ENCODE peak calls at places on chromosomes 16 and 17, in ten cellular contexts. One of them, this sample, is unnamed. For H3K4me1 and H3K36me3, the result is how much of the 10 kb centered on the place peaks cover.

GRCh38 chr17:41580244-41580575 is 6.5 kb downstream of the KRT14 start:
- DNase-seq in neural progenitor cell: no peak
- DNase-seq in mammary epithelial cell: no peak
- DNase-seq in SJCRH30: no peak
- DNase-seq in K562: no peak
- DNase-seq in body of pancreas: no peak
- DNase-seq in IMR-90: no peak
- DNase-seq in suprapubic skin: no peak
- DNase-seq in CD8-positive, alpha-beta T cell: no peak
- DNase-seq in H1: no peak
- DNase-seq in this sample: no peak

GRCh38 chr16:87812200-87812656 is 46.4 kb upstream of the KLHDC4 start:
- DNase-seq in mammary epithelial cell: no peak
- DNase-seq in K562: no peak
- DNase-seq in IMR-90: no peak
- DNase-seq in body of pancreas: peak
- DNase-seq in SJCRH30: no peak
- DNase-seq in CD8-positive, alpha-beta T cell: no peak
- DNase-seq in H1: no peak
- DNase-seq in suprapubic skin: no peak
- DNase-seq in neural progenitor cell: no peak
- DNase-seq in this sample: no peak

GRCh38 chr16:48526058-48526957 is 83.7 kb downstream of the N4BP1 start:
- DNase-seq in CD8-positive, alpha-beta T cell: no peak
- DNase-seq in body of pancreas: peak
- DNase-seq in mammary epithelial cell: peak
- DNase-seq in neural progenitor cell: peak
- DNase-seq in SJCRH30: no peak
- DNase-seq in K562: peak
- DNase-seq in IMR-90: no peak
- DNase-seq in suprapubic skin: peak
- DNase-seq in H1: no peak
- DNase-seq in this sample: no peak

GRCh38 chr17:385195-385835 is 32.7 kb upstream of the RPH3AL start:
- DNase-seq in body of pancreas: peak
- DNase-seq in mammary epithelial cell: peak
- DNase-seq in CD8-positive, alpha-beta T cell: no peak
- DNase-seq in suprapubic skin: peak
- DNase-seq in SJCRH30: peak
- DNase-seq in H1: peak
- DNase-seq in neural progenitor cell: peak
- DNase-seq in K562: no peak
- DNase-seq in IMR-90: no peak
- DNase-seq in this sample: peak

GRCh38 chr17:731943-732787 is at the start of gene TLCD3A:
- DNase-seq in neural progenitor cell: peak
- DNase-seq in K562: peak
- DNase-seq in IMR-90: peak
- DNase-seq in H1: peak
- DNase-seq in suprapubic skin: peak
- DNase-seq in mammary epithelial cell: peak
- DNase-seq in SJCRH30: peak
- DNase-seq in CD8-positive, alpha-beta T cell: peak
- DNase-seq in body of pancreas: peak
- DNase-seq in this sample: peak

GRCh38 chr17:48541574-48542113 is 3.3 kb downstream of the HOXB2 start:
- DNase-seq in SJCRH30: peak
- DNase-seq in body of pancreas: no peak
- DNase-seq in mammary epithelial cell: peak
- DNase-seq in IMR-90: peak
- DNase-seq in suprapubic skin: no peak
- DNase-seq in K562: peak
- DNase-seq in H1: peak
- DNase-seq in CD8-positive, alpha-beta T cell: peak
- DNase-seq in neural progenitor cell: peak
- DNase-seq in this sample: no peak

GRCh38 chr16:49855822-49856740 is at the start of gene ZNF423:
- DNase-seq in mammary epithelial cell: no peak
- DNase-seq in CD8-positive, alpha-beta T cell: no peak
- DNase-seq in IMR-90: no peak
- DNase-seq in SJCRH30: peak
- DNase-seq in K562: no peak
- DNase-seq in H1: no peak
- DNase-seq in suprapubic skin: no peak
- DNase-seq in body of pancreas: no peak
- DNase-seq in neural progenitor cell: peak
- DNase-seq in this sample: no peak

GRCh38 chr17:40480501-40481003 is 20.9 kb downstream of the TNS4 start:
- DNase-seq in K562: no peak
- DNase-seq in suprapubic skin: no peak
- DNase-seq in SJCRH30: no peak
- DNase-seq in mammary epithelial cell: peak
- DNase-seq in body of pancreas: no peak
- DNase-seq in IMR-90: no peak
- DNase-seq in neural progenitor cell: no peak
- DNase-seq in H1: no peak
- DNase-seq in CD8-positive, alpha-beta T cell: peak
- DNase-seq in this sample: peak

GRCh38 chr16:70570967-70571570 is 47.5 kb downstream of the SF3B3 start:
- DNase-seq in suprapubic skin: no peak
- DNase-seq in neural progenitor cell: no peak
- DNase-seq in body of pancreas: no peak
- DNase-seq in H1: no peak
- DNase-seq in CD8-positive, alpha-beta T cell: no peak
- DNase-seq in mammary epithelial cell: no peak
- DNase-seq in SJCRH30: peak
- DNase-seq in K562: no peak
- DNase-seq in IMR-90: no peak
- DNase-seq in this sample: no peak

GRCh38 chr17:19958023-19958422 is 19.6 kb downstream of the AKAP10 start:
- DNase-seq in body of pancreas: no peak
- DNase-seq in K562: no peak
- DNase-seq in suprapubic skin: no peak
- DNase-seq in IMR-90: peak
- DNase-seq in neural progenitor cell: peak
- DNase-seq in CD8-positive, alpha-beta T cell: no peak
- DNase-seq in SJCRH30: peak
- DNase-seq in H1: no peak
- DNase-seq in mammary epithelial cell: peak
- DNase-seq in this sample: peak

GRCh38 chr16:50372611-50373344 is 4.0 kb upstream of the BRD7 start:
- DNase-seq in CD8-positive, alpha-beta T cell: no peak
- DNase-seq in mammary epithelial cell: peak
- DNase-seq in SJCRH30: peak
- DNase-seq in neural progenitor cell: no peak
- DNase-seq in H1: no peak
- DNase-seq in suprapubic skin: no peak
- DNase-seq in K562: no peak
- DNase-seq in body of pancreas: peak
- DNase-seq in IMR-90: peak
- DNase-seq in this sample: peak

GRCh38 chr16:79316004-79316458 is 284.5 kb downstream of the MAF start:
- DNase-seq in body of pancreas: no peak
- DNase-seq in H1: no peak
- DNase-seq in K562: no peak
- DNase-seq in IMR-90: no peak
- DNase-seq in CD8-positive, alpha-beta T cell: no peak
- DNase-seq in suprapubic skin: no peak
- DNase-seq in SJCRH30: no peak
- DNase-seq in neural progenitor cell: no peak
- DNase-seq in mammary epithelial cell: no peak
- DNase-seq in this sample: no peak

GRCh38 chr16:8943001-8943763 is 20.5 kb downstream of the USP7 start:
- DNase-seq in H1: no peak
- DNase-seq in neural progenitor cell: peak
- DNase-seq in IMR-90: no peak
- DNase-seq in K562: no peak
- DNase-seq in mammary epithelial cell: no peak
- DNase-seq in CD8-positive, alpha-beta T cell: no peak
- DNase-seq in SJCRH30: no peak
- DNase-seq in suprapubic skin: no peak
- DNase-seq in body of pancreas: no peak
- DNase-seq in this sample: no peak
- H3K4me1 ChIP-seq in H1: under half
- H3K4me1 ChIP-seq in neural progenitor cell: under half
- H3K4me1 ChIP-seq in IMR-90: under half
- H3K4me1 ChIP-seq in K562: under half
- H3K4me1 ChIP-seq in mammary epithelial cell: under half
- H3K4me1 ChIP-seq in CD8-positive, alpha-beta T cell: half or more
- H3K4me1 ChIP-seq in SJCRH30: under half
- H3K4me1 ChIP-seq in suprapubic skin: half or more
- H3K4me1 ChIP-seq in body of pancreas: half or more
- H3K4me1 ChIP-seq in this sample: under half

GRCh38 chr17:3659541-3660111 is 8.8 kb downstream of the TAX1BP3 start:
- DNase-seq in IMR-90: peak
- DNase-seq in H1: no peak
- DNase-seq in mammary epithelial cell: peak
- DNase-seq in K562: no peak
- DNase-seq in SJCRH30: no peak
- DNase-seq in suprapubic skin: peak
- DNase-seq in neural progenitor cell: no peak
- DNase-seq in CD8-positive, alpha-beta T cell: no peak
- DNase-seq in body of pancreas: peak
- DNase-seq in this sample: peak
- H3K36me3 ChIP-seq in IMR-90: under half
- H3K36me3 ChIP-seq in H1: under half
- H3K36me3 ChIP-seq in mammary epithelial cell: under half
- H3K36me3 ChIP-seq in K562: under half
- H3K36me3 ChIP-seq in SJCRH30: under half
- H3K36me3 ChIP-seq in suprapubic skin: half or more
- H3K36me3 ChIP-seq in neural progenitor cell: under half
- H3K36me3 ChIP-seq in CD8-positive, alpha-beta T cell: under half
- H3K36me3 ChIP-seq in body of pancreas: under half
- H3K36me3 ChIP-seq in this sample: under half

DNA sequence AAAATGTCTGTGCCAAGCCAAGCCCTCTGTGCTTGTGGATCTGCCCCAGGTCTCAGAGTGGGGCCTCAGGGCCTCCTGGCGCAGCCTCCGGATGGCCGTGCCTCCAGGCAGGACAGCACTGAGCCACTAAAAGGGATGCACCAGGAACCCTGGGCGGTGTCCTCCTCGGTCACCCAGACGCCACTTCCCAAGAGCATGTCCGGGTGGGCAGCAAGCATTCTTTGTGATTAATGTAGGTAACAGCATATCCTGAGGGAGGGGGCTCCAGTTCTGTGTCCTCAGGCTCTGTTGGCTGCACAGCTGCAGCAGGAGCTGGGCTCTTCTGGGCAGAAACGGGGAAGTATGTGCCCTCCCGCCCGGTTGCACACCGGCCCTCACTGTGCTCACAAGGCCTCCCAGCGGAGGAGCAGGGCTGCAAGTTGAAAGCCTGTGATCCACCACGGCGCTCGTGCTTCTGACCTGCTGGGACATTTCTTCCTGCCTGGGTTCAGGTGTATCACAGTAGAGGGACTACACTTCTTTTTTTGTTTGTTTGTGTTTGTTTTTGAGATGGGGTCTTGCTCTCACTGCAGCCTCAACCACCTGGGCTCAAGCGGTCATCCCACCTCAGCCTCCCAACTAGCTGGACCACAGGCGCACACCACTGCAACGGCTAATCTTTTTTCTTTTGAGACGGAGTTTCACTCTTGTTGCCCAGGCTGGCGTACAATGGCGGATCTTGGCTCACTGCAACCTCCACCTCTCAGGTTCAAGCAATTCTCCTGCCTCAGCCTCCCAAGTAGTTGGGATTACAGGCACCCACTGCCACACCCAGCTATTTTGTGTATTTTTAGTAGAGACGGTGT is 37.9 kb upstream of the CHMP6 start:
- DNase-seq in K562: no peak
- DNase-seq in IMR-90: no peak
- DNase-seq in neural progenitor cell: peak
- DNase-seq in suprapubic skin: peak
- DNase-seq in H1: no peak
- DNase-seq in mammary epithelial cell: no peak
- DNase-seq in SJCRH30: no peak
- DNase-seq in CD8-positive, alpha-beta T cell: no peak
- DNase-seq in body of pancreas: no peak
- DNase-seq in this sample: no peak
- H3K4me3 ChIP-seq in K562: no peak
- H3K4me3 ChIP-seq in IMR-90: no peak
- H3K4me3 ChIP-seq in neural progenitor cell: no peak
- H3K4me3 ChIP-seq in suprapubic skin: no peak
- H3K4me3 ChIP-seq in H1: no peak
- H3K4me3 ChIP-seq in mammary epithelial cell: no peak
- H3K4me3 ChIP-seq in SJCRH30: no peak
- H3K4me3 ChIP-seq in CD8-positive, alpha-beta T cell: no peak
- H3K4me3 ChIP-seq in body of pancreas: no peak
- H3K4me3 ChIP-seq in this sample: no peak

GRCh38 chr17:75414488-75414887 is 9.0 kb upstream of the GRB2 start:
- DNase-seq in SJCRH30: no peak
- DNase-seq in neural progenitor cell: no peak
- DNase-seq in CD8-positive, alpha-beta T cell: no peak
- DNase-seq in mammary epithelial cell: no peak
- DNase-seq in IMR-90: no peak
- DNase-seq in K562: no peak
- DNase-seq in body of pancreas: no peak
- DNase-seq in H1: no peak
- DNase-seq in suprapubic skin: no peak
- DNase-seq in this sample: no peak

GRCh38 chr17:75412455-75413317 is 7.2 kb upstream of the GRB2 start:
- DNase-seq in K562: peak
- DNase-seq in CD8-positive, alpha-beta T cell: peak
- DNase-seq in IMR-90: peak
- DNase-seq in H1: peak
- DNase-seq in body of pancreas: peak
- DNase-seq in neural progenitor cell: peak
- DNase-seq in suprapubic skin: no peak
- DNase-seq in SJCRH30: peak
- DNase-seq in mammary epithelial cell: peak
- DNase-seq in this sample: peak

GRCh38 chr17:75416006-75416405 is 10.5 kb upstream of the GRB2 start:
- DNase-seq in SJCRH30: no peak
- DNase-seq in K562: no peak
- DNase-seq in neural progenitor cell: no peak
- DNase-seq in suprapubic skin: peak
- DNase-seq in mammary epithelial cell: no peak
- DNase-seq in H1: no peak
- DNase-seq in IMR-90: no peak
- DNase-seq in body of pancreas: no peak
- DNase-seq in CD8-positive, alpha-beta T cell: no peak
- DNase-seq in this sample: no peak

GRCh38 chr17:75418523-75419050 is 13.1 kb upstream of the GRB2 start:
- DNase-seq in H1: no peak
- DNase-seq in neural progenitor cell: no peak
- DNase-seq in IMR-90: no peak
- DNase-seq in SJCRH30: no peak
- DNase-seq in suprapubic skin: no peak
- DNase-seq in CD8-positive, alpha-beta T cell: no peak
- DNase-seq in K562: no peak
- DNase-seq in mammary epithelial cell: no peak
- DNase-seq in body of pancreas: no peak
- DNase-seq in this sample: no peak

DNA sequence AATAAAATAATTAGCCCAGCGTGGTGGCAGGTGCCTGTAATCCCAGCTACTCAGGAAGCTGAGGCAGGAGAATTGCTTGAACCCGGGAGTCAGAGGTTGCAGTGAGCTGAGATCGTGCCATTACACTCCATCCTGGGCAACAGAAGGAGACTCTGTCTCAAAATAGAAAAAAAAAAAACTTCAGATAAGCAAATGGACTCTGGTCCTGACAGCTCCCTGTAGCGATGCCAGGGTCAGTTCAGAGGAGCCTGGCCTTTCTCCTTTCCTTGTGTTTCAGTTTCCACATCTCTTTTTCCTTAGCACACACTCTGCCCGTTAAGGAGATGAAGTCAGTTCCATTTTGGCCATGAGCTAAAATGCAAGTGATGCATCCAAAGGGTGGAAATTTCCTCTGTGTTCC is 11.6 kb upstream of the GRB2 start:
- DNase-seq in body of pancreas: no peak
- DNase-seq in IMR-90: no peak
- DNase-seq in neural progenitor cell: no peak
- DNase-seq in K562: no peak
- DNase-seq in mammary epithelial cell: no peak
- DNase-seq in SJCRH30: no peak
- DNase-seq in CD8-positive, alpha-beta T cell: no peak
- DNase-seq in H1: no peak
- DNase-seq in suprapubic skin: no peak
- DNase-seq in this sample: no peak
- H3K4me1 ChIP-seq in body of pancreas: under half
- H3K4me1 ChIP-seq in IMR-90: under half
- H3K4me1 ChIP-seq in neural progenitor cell: under half
- H3K4me1 ChIP-seq in K562: under half
- H3K4me1 ChIP-seq in mammary epithelial cell: under half
- H3K4me1 ChIP-seq in SJCRH30: under half
- H3K4me1 ChIP-seq in CD8-positive, alpha-beta T cell: under half
- H3K4me1 ChIP-seq in H1: under half
- H3K4me1 ChIP-seq in suprapubic skin: under half
- H3K4me1 ChIP-seq in this sample: under half